ENCODE peak calls at places on chromosomes 4 and X, in ten cellular contexts. M, A, O, C, F, L, Y, H, B and W are unnamed samples.
A peak's percentile ranks its signal among the peaks of the same experiment; 100 is the strongest.

GRCh38 chrX:107537815-107538214 is 88.4 kb downstream of the FRMPD3 start:
- DNase-seq in M (peak; percentile 31), A (peak; percentile 53), O (no peak), C (peak; percentile 21), F (peak; percentile 26), L (peak; percentile 50), Y (peak; percentile 60), H (peak; percentile 32), B (peak; percentile 10), W (no peak)

GRCh38 chr4:169174247-169174646 is 96.5 kb downstream of the SH3RF1 start:
- DNase-seq in M (peak; percentile 15), A (peak; percentile 48), O (no peak), C (no peak), F (no peak), L (no peak), Y (no peak), H (no peak), B (no peak), W (no peak)

GRCh38 chr4:183130328-183131155 is 31.5 kb downstream of the WWC2 start:
- DNase-seq in M (no peak), A (peak; percentile 75), O (peak; percentile 83), C (peak; percentile 32), F (peak; percentile 61), L (peak; percentile 52), Y (no peak), H (peak; percentile 40), B (peak; percentile 50), W (no peak)

GRCh38 chrX:135476378-135476777 is 44.1 kb upstream of the INTS6L start:
- DNase-seq in M (no peak), A (no peak), O (no peak), C (no peak), F (no peak), L (no peak), Y (no peak), H (no peak), B (no peak), W (no peak)

GRCh38 chr4:152090543-152090942 is 329.7 kb upstream of the GATB start:
- DNase-seq in M (no peak), A (peak; percentile 15), O (no peak), C (peak; percentile 22), F (no peak), L (peak; percentile 65), Y (peak; percentile 56), H (no peak), B (peak; percentile 51), W (no peak)

GRCh38 chr4:8230891-8231290 is 31.8 kb downstream of the SH3TC1 start:
- DNase-seq in M (no peak), A (no peak), O (peak; percentile 32), C (no peak), F (no peak), L (peak; percentile 36), Y (no peak), H (peak; percentile 19), B (no peak), W (no peak)

GRCh38 chrX:46642145-46642544 is 68.6 kb downstream of the CHST7 start:
- DNase-seq in M (no peak), A (no peak), O (no peak), C (peak; percentile 15), F (no peak), L (peak; percentile 17), Y (peak; percentile 12), H (no peak), B (peak; percentile 7), W (no peak)

GRCh38 chr4:185201983-185202962 is 1.5 kb downstream of the CFAP97 start:
- DNase-seq in M (no peak), A (no peak), O (no peak), C (peak; percentile 76), F (no peak), L (peak; percentile 42), Y (no peak), H (no peak), B (no peak), W (peak; percentile 93)

GRCh38 chr4:128524311-128524710 is 236.7 kb upstream of the PGRMC2 start:
- DNase-seq in M (peak; percentile 53), A (peak; percentile 90), O (no peak), C (no peak), F (peak; percentile 64), L (peak; percentile 65), Y (peak; percentile 39), H (peak; percentile 70), B (no peak), W (peak; percentile 87)

GRCh38 chr4:113328514-113328913 is 279.1 kb downstream of the ANK2 start:
- DNase-seq in M (no peak), A (peak; percentile 15), O (no peak), C (peak; percentile 28), F (no peak), L (no peak), Y (peak; percentile 7), H (no peak), B (no peak), W (no peak)

GRCh38 chr4:129972257-129972656 is 876.3 kb downstream of the C4orf33 start:
- DNase-seq in M (peak; percentile 3), A (no peak), O (no peak), C (no peak), F (no peak), L (no peak), Y (peak; percentile 4), H (no peak), B (no peak), W (no peak)

GRCh38 chr4:7238300-7238960 is 46.1 kb downstream of the SORCS2 start:
- DNase-seq in M (no peak), A (no peak), O (no peak), C (no peak), F (no peak), L (no peak), Y (no peak), H (no peak), B (no peak), W (no peak)

GRCh38 chr4:38055566-38055965 is 95.4 kb downstream of the PTTG2 start:
- DNase-seq in M (no peak), A (no peak), O (no peak), C (peak; percentile 37), F (no peak), L (no peak), Y (no peak), H (no peak), B (no peak), W (no peak)

GRCh38 chr4:35491093-35491492 is 753.2 kb downstream of the ARAP2 start:
- DNase-seq in M (no peak), A (no peak), O (no peak), C (no peak), F (no peak), L (no peak), Y (no peak), H (no peak), B (no peak), W (no peak)

GRCh38 chr4:152045781-152046571 is 285.2 kb upstream of the GATB start:
- DNase-seq in M (peak; percentile 59), A (peak; percentile 54), O (no peak), C (no peak), F (peak; percentile 50), L (no peak), Y (peak; percentile 86), H (no peak), B (peak; percentile 38), W (no peak)

GRCh38 chr4:146435962-146436361 is 85.8 kb downstream of the SLC10A7 start:
- DNase-seq in M (no peak), A (peak; percentile 13), O (no peak), C (peak; percentile 19), F (no peak), L (no peak), Y (no peak), H (no peak), B (no peak), W (no peak)

DNA sequence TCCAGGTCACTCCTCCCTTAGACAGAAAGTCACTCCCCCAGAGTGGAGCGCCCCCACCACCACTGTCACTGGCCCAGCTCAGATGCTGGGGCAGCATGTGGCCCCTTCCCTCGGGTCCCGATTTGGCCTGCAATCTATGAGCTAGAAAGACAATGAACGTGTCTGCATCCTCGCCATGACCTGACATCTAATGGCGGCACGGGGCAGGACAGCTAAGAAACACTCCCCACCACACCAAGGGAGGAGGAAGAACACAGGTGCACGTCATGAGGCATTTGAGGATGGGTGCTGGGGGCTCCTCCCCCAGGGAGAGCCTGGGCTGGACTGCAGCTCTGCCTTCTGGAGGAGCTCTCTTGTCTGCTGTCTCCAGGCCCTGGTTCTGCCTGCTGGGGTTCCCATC is 8.7 kb downstream of the RNF212 start:
- DNase-seq in M (no peak), A (no peak), O (peak; percentile 27), C (no peak), F (no peak), L (no peak), Y (no peak), H (no peak), B (no peak), W (no peak)
- H3K27me3 ChIP-seq in M (no peaks in the 10 kb centered on the region), A (peaks cover 2% of the 10 kb centered on the region), O (no peaks in the 10 kb centered on the region), C (peaks cover 22% of the 10 kb centered on the region), F (no peaks in the 10 kb centered on the region), L (peaks cover 28% of the 10 kb centered on the region), Y (no peaks in the 10 kb centered on the region), H (no peaks in the 10 kb centered on the region), B (peaks cover 14% of the 10 kb centered on the region), W (no peaks in the 10 kb centered on the region)

DNA sequence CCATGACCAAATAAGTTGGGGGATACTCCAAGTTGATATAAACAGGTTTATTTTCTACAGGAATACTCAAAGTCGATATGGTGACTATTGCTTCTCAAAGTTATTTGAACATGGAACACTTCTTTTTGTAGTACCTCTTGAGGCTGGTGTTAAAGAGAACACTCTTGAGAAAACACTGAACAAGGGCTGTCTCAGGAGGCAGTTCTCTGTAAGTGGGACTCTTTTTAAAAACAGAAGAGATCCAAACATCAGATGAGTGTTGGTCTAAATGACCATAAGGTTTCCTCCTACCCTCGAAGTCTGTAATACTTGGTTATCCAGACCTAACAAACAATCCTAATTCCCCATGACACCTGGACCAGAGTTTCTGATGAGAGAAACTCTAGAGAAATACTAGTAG is 223.2 kb upstream of the TEX13C start:
- DNase-seq in M (no peak), A (no peak), O (no peak), C (no peak), F (no peak), L (no peak), Y (no peak), H (no peak), B (no peak), W (no peak)
- TF ChIP-seq CTCF in M (no peak), A (no peak), O (no peak), C (no peak), F (no peak), L (no peak), Y (no peak), H (no peak), B (no peak), W (no peak)

GRCh38 chr4:110638347-110638746 is 15.5 kb upstream of the PITX2 start:
- DNase-seq in M (no peak), A (no peak), O (no peak), C (no peak), F (no peak), L (no peak), Y (no peak), H (no peak), B (no peak), W (peak; percentile 44)
- H3K27me3 ChIP-seq in M (no peaks in the 10 kb centered on the region), A (peaks cover 76% of the 10 kb centered on the region), O (peaks cover 71% of the 10 kb centered on the region), C (peaks cover 87% of the 10 kb centered on the region), F (peaks cover 20% of the 10 kb centered on the region), L (peaks cover 81% of the 10 kb centered on the region), Y (peaks cover 76% of the 10 kb centered on the region), H (peaks cover 94% of the 10 kb centered on the region), B (peaks cover 100% of the 10 kb centered on the region), W (peaks cover 100% of the 10 kb centered on the region)

GRCh38 chrX:7263330-7263729 is 115.4 kb upstream of the PUDP start:
- DNase-seq in M (no peak), A (peak; percentile 85), O (no peak), C (no peak), F (no peak), L (no peak), Y (no peak), H (no peak), B (no peak), W (no peak)
- TF ChIP-seq CTCF in M (no peak), A (no peak), O (no peak), C (no peak), F (no peak), L (no peak), Y (no peak), H (no peak), B (no peak), W (no peak)